ENCODE peak calls at places on chromosomes 6 and 20, in nine cellular contexts. T, L, G, C, D, J, X, S and E are unnamed samples.

GRCh38 chr6:90484903-90485302 is 102.0 kb downstream of the MAP3K7 start:
- DNase-seq in T (no peak), L (no peak), G (no peak), C (no peak), D (no peak), J (no peak), X (no peak), S (no peak), E (no peak)

GRCh38 chr6:106444777-106445507 is 84.4 kb downstream of the CRYBG1 start:
- DNase-seq in T (no peak), L (no peak), G (no peak), C (no peak), D (no peak), J (no peak), X (peak; percentile 69), S (no peak), E (peak; percentile 79)

GRCh38 chr20:57473246-57474042 is 51.5 kb downstream of the CTCFL start:
- DNase-seq in T (peak; percentile 25), L (no peak), G (no peak), C (no peak), D (no peak), J (no peak), X (no peak), S (no peak), E (peak; percentile 7)

GRCh38 chr6:45569210-45569945 is 191.6 kb upstream of the SUPT3H start:
- DNase-seq in T (no peak), L (no peak), G (no peak), C (no peak), D (no peak), J (no peak), X (no peak), S (no peak), E (peak; percentile 82)

GRCh38 chr6:46011241-46012085 is 4.2 kb downstream of the CLIC5 start:
- DNase-seq in T (peak; percentile 13), L (no peak), G (no peak), C (no peak), D (no peak), J (no peak), X (no peak), S (no peak), E (no peak)

GRCh38 chr6:35264550-35265274 is 5.2 kb downstream of the ZNF76 start:
- DNase-seq in T (no peak), L (no peak), G (no peak), C (no peak), D (no peak), J (no peak), X (no peak), S (no peak), E (peak; percentile 35)

GRCh38 chr20:56630086-56630493 is 984 bp downstream of the TFAP2C start:
- DNase-seq in T (peak; percentile 46), L (no peak), G (no peak), C (peak; percentile 21), D (peak; percentile 74), J (peak; percentile 73), X (no peak), S (no peak), E (peak; percentile 83)

GRCh38 chr20:24996449-24997195 is 4.1 kb upstream of the APMAP start:
- DNase-seq in T (no peak), L (peak; percentile 54), G (no peak), C (no peak), D (peak; percentile 2), J (no peak), X (no peak), S (no peak), E (no peak)

GRCh38 chr6:25025919-25026301 is 90.2 kb upstream of the RIPOR2 start:
- DNase-seq in T (no peak), L (no peak), G (no peak), C (no peak), D (no peak), J (no peak), X (peak; percentile 22), S (no peak), E (peak; percentile 70)

GRCh38 chr6:43334466-43335095 is 26.0 kb upstream of the CRIP3 start:
- DNase-seq in T (no peak), L (no peak), G (no peak), C (no peak), D (no peak), J (no peak), X (peak; percentile 69), S (peak; percentile 12), E (peak; percentile 74)

GRCh38 chr6:10579803-10580202 is 58.7 kb downstream of the GCNT2 start:
- DNase-seq in T (no peak), L (no peak), G (no peak), C (no peak), D (no peak), J (no peak), X (no peak), S (no peak), E (no peak)

GRCh38 chr6:11869656-11870340 is 91.2 kb upstream of the ADTRP start:
- DNase-seq in T (peak; percentile 72), L (no peak), G (peak; percentile 85), C (no peak), D (peak; percentile 84), J (peak; percentile 64), X (peak; percentile 84), S (no peak), E (no peak)

GRCh38 chr6:73937805-73938204 is 241.8 kb downstream of the CD109 start:
- DNase-seq in T (no peak), L (no peak), G (no peak), C (no peak), D (no peak), J (no peak), X (peak; percentile 52), S (no peak), E (no peak)

GRCh38 chr20:41173791-41174341 is 36.5 kb downstream of the PLCG1 start:
- DNase-seq in T (peak; percentile 15), L (peak; percentile 53), G (no peak), C (peak; percentile 20), D (no peak), J (peak; percentile 43), X (no peak), S (no peak), E (no peak)

GRCh38 chr6:5401845-5402738 is 140.8 kb downstream of the FARS2 start:
- DNase-seq in T (no peak), L (no peak), G (no peak), C (no peak), D (no peak), J (no peak), X (peak; percentile 37), S (no peak), E (peak; percentile 32)

GRCh38 chr6:15555101-15556038 is 107.5 kb downstream of the DTNBP1 start:
- DNase-seq in T (no peak), L (no peak), G (no peak), C (no peak), D (no peak), J (no peak), X (no peak), S (no peak), E (no peak)

GRCh38 chr6:169564453-169565240 is 137.2 kb downstream of the WDR27 start:
- DNase-seq in T (no peak), L (no peak), G (no peak), C (no peak), D (no peak), J (no peak), X (no peak), S (no peak), E (no peak)
- TF ChIP-seq CTCF in T (no peak), L (no peak), G (no peak), C (no peak), D (no peak), J (no peak), X (no peak), S (no peak), E (no peak)

GRCh38 chr6:130864344-130864743 is 37.1 kb downstream of the SMLR1 start:
- DNase-seq in T (no peak), L (no peak), G (no peak), C (no peak), D (no peak), J (no peak), X (no peak), S (no peak), E (no peak)

GRCh38 chr6:130865793-130866192 is 38.6 kb downstream of the SMLR1 start:
- DNase-seq in T (no peak), L (no peak), G (no peak), C (no peak), D (no peak), J (no peak), X (no peak), S (no peak), E (no peak)

GRCh38 chr6:130862370-130862769 is 35.2 kb downstream of the SMLR1 start:
- DNase-seq in T (no peak), L (no peak), G (no peak), C (no peak), D (no peak), J (no peak), X (no peak), S (no peak), E (no peak)

GRCh38 chr6:130859161-130859867 is 32.1 kb downstream of the SMLR1 start:
- DNase-seq in T (no peak), L (no peak), G (no peak), C (no peak), D (no peak), J (no peak), X (no peak), S (no peak), E (no peak)

GRCh38 chr6:130863415-130864230 is 36.4 kb downstream of the SMLR1 start:
- DNase-seq in T (no peak), L (no peak), G (no peak), C (no peak), D (no peak), J (no peak), X (no peak), S (no peak), E (no peak)
- H3K36me3 ChIP-seq in T (peaks cover 15% of the 10 kb centered on the region), L (peaks cover 7% of the 10 kb centered on the region), G (no peaks in the 10 kb centered on the region), C (no peaks in the 10 kb centered on the region), D (no peaks in the 10 kb centered on the region), J (no peaks in the 10 kb centered on the region), X (peaks cover 31% of the 10 kb centered on the region), S (no peaks in the 10 kb centered on the region), E (no peaks in the 10 kb centered on the region)

DNA sequence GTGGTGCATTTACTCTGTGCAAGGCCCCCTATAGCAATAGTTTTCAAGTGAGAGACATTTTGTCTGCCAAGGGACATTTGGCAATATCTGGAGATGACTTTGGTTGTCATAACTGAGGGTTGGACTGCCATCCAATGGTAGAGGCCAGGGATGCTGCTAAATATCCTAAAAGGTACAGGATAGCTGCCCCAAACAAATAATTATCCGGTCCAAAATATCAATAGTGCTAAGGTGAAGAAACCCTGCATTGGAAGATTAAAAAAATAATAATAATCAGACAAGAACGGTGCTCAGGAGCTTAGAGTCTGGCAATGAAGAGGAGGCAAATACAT is 11.3 kb upstream of the FILIP1 start:
- DNase-seq in T (peak; percentile 22), L (no peak), G (no peak), C (no peak), D (peak; percentile 9), J (no peak), X (no peak), S (no peak), E (no peak)
- TF ChIP-seq CTCF in T (peak; percentile 25), L (peak; percentile 72), G (no peak), C (peak; percentile 31), D (peak; percentile 20), J (no peak), X (peak; percentile 38), S (peak; percentile 31), E (no peak)

DNA sequence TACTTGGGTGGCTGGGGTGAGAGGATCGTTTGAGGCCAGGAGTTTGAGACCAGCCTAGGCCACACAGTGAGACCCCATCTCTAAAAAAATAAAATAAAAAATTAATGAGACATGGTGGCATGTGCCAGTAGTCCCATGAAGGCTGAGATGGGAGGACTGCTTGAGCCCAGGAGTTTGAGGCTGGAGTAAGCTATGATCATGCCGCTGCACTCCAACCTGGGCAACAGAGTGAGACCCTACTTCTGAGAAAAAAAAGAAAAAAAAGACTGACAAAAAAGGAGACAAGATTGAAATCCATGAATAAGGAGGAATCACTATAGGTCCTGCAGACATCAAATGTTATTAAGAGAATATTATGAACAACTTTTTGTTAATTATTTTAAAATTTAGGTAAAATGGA is 23.7 kb upstream of the BPHL start:
- DNase-seq in T (no peak), L (no peak), G (no peak), C (no peak), D (no peak), J (no peak), X (no peak), S (no peak), E (no peak)
- H3K36me3 ChIP-seq in T (peaks cover 44% of the 10 kb centered on the region), L (peaks cover 58% of the 10 kb centered on the region), G (no peaks in the 10 kb centered on the region), C (no peaks in the 10 kb centered on the region), D (no peaks in the 10 kb centered on the region), J (no peaks in the 10 kb centered on the region), X (peaks cover 20% of the 10 kb centered on the region), S (peaks cover 17% of the 10 kb centered on the region), E (peaks cover 9% of the 10 kb centered on the region)